ENCODE peak calls at places on chromosome 4, in six cellular contexts. U is ACHN; M is GM19239; K is effector memory CD4-positive, alpha-beta T cell; N is AG10803; Q is AG20443. C is an unnamed sample.

GRCh38 chr4:102760645-102761477 is at the start of gene MANBA:
- DNase-seq in U (peak), M (peak), K (peak), N (peak), Q (peak), C (peak)

GRCh38 chr4:174485025-174485424 is 37.3 kb downstream of the HPGD start:
- DNase-seq in U (no peak), M (no peak), K (no peak), N (no peak), Q (no peak), C (no peak)

GRCh38 chr4:182560358-182560757 is 317.2 kb downstream of the TENM3 start:
- DNase-seq in U (peak), M (no peak), K (no peak), N (peak), Q (no peak), C (peak)

GRCh38 chr4:76301068-76301774 is 5.3 kb upstream of the STBD1 start:
- DNase-seq in U (peak), M (peak), K (no peak), N (peak), Q (peak), C (peak)

GRCh38 chr4:81460115-81460836 is 11.4 kb downstream of the RASGEF1B start:
- DNase-seq in U (no peak), M (no peak), K (no peak), N (no peak), Q (no peak), C (no peak)

GRCh38 chr4:55186123-55186522 is 60.7 kb upstream of the KDR start:
- DNase-seq in U (no peak), M (no peak), K (no peak), N (no peak), Q (no peak), C (no peak)

GRCh38 chr4:102535398-102536082 is 34.4 kb downstream of the NFKB1 start:
- DNase-seq in U (peak), M (no peak), K (no peak), N (peak), Q (peak), C (peak)

GRCh38 chr4:39712819-39713607 is 15.1 kb downstream of the UBE2K start:
- DNase-seq in U (no peak), M (no peak), K (no peak), N (no peak), Q (no peak), C (no peak)

GRCh38 chr4:88533937-88534750 is 10.6 kb upstream of the PYURF start:
- DNase-seq in U (no peak), M (no peak), K (no peak), N (peak), Q (peak), C (peak)

GRCh38 chr4:186762865-186763264 is 39.2 kb upstream of the FAT1 start:
- DNase-seq in U (no peak), M (no peak), K (no peak), N (no peak), Q (no peak), C (no peak)

C was measured in osteoblast.